ENCODE peak calls at places on chromosomes 3 and 15, in seven cellular contexts. One of them, this sample, is unnamed.

GRCh38 chr3:112640333-112640863 is 545 bp downstream of the CCDC80 start:
- DNase-seq in brain microvascular endothelial cell: peak; percentile 77
- DNase-seq in CD4-positive, alpha-beta T cell: no peak
- DNase-seq in upper lobe of right lung: no peak
- DNase-seq in breast epithelium: no peak
- DNase-seq in Peyer's patch: no peak
- DNase-seq in aorta: no peak
- DNase-seq in this sample: no peak

GRCh38 chr3:24548278-24548677 is 53.6 kb upstream of the THRB start:
- DNase-seq in brain microvascular endothelial cell: peak; percentile 7
- DNase-seq in CD4-positive, alpha-beta T cell: no peak
- DNase-seq in upper lobe of right lung: no peak
- DNase-seq in breast epithelium: no peak
- DNase-seq in Peyer's patch: no peak
- DNase-seq in aorta: no peak
- DNase-seq in this sample: no peak

GRCh38 chr3:187238239-187238638 is 41.0 kb downstream of the RTP1 start:
- DNase-seq in brain microvascular endothelial cell: no peak
- DNase-seq in CD4-positive, alpha-beta T cell: no peak
- DNase-seq in upper lobe of right lung: no peak
- DNase-seq in breast epithelium: no peak
- DNase-seq in Peyer's patch: no peak
- DNase-seq in aorta: no peak
- DNase-seq in this sample: no peak

GRCh38 chr15:42800731-42801474 is 64.0 kb upstream of the CDAN1 start:
- DNase-seq in brain microvascular endothelial cell: no peak
- DNase-seq in CD4-positive, alpha-beta T cell: no peak
- DNase-seq in upper lobe of right lung: no peak
- DNase-seq in breast epithelium: no peak
- DNase-seq in Peyer's patch: no peak
- DNase-seq in aorta: no peak
- DNase-seq in this sample: no peak

GRCh38 chr15:90701048-90701447 is 16.1 kb upstream of the BLM start:
- DNase-seq in brain microvascular endothelial cell: no peak
- DNase-seq in CD4-positive, alpha-beta T cell: no peak
- DNase-seq in upper lobe of right lung: no peak
- DNase-seq in breast epithelium: no peak
- DNase-seq in Peyer's patch: no peak
- DNase-seq in aorta: no peak
- DNase-seq in this sample: no peak

GRCh38 chr3:149352556-149352955 is 19.1 kb upstream of the TM4SF18 start:
- DNase-seq in brain microvascular endothelial cell: peak; percentile 66
- DNase-seq in CD4-positive, alpha-beta T cell: no peak
- DNase-seq in upper lobe of right lung: peak; percentile 84
- DNase-seq in breast epithelium: no peak
- DNase-seq in Peyer's patch: peak; percentile 70
- DNase-seq in aorta: peak; percentile 85
- DNase-seq in this sample: peak; percentile 66

GRCh38 chr3:152638707-152639450 is 196.1 kb upstream of the P2RY1 start:
- DNase-seq in brain microvascular endothelial cell: no peak
- DNase-seq in CD4-positive, alpha-beta T cell: no peak
- DNase-seq in upper lobe of right lung: no peak
- DNase-seq in breast epithelium: no peak
- DNase-seq in Peyer's patch: no peak
- DNase-seq in aorta: no peak
- DNase-seq in this sample: no peak

GRCh38 chr3:141094851-141095545 is 43.9 kb downstream of the SPSB4 start:
- DNase-seq in brain microvascular endothelial cell: peak; percentile 59
- DNase-seq in CD4-positive, alpha-beta T cell: no peak
- DNase-seq in upper lobe of right lung: no peak
- DNase-seq in breast epithelium: no peak
- DNase-seq in Peyer's patch: peak; percentile 60
- DNase-seq in aorta: peak; percentile 94
- DNase-seq in this sample: no peak

GRCh38 chr3:40118031-40118610 is 191.4 kb upstream of the EIF1B start:
- DNase-seq in brain microvascular endothelial cell: no peak
- DNase-seq in CD4-positive, alpha-beta T cell: no peak
- DNase-seq in upper lobe of right lung: no peak
- DNase-seq in breast epithelium: no peak
- DNase-seq in Peyer's patch: no peak
- DNase-seq in aorta: no peak
- DNase-seq in this sample: no peak

GRCh38 chr3:135125171-135125801 is 330.2 kb downstream of the EPHB1 start:
- DNase-seq in brain microvascular endothelial cell: peak; percentile 15
- DNase-seq in CD4-positive, alpha-beta T cell: no peak
- DNase-seq in upper lobe of right lung: no peak
- DNase-seq in breast epithelium: no peak
- DNase-seq in Peyer's patch: no peak
- DNase-seq in aorta: no peak
- DNase-seq in this sample: no peak

GRCh38 chr3:45017826-45018225 is 8.3 kb upstream of the CLEC3B start:
- DNase-seq in brain microvascular endothelial cell: no peak
- DNase-seq in CD4-positive, alpha-beta T cell: no peak
- DNase-seq in upper lobe of right lung: no peak
- DNase-seq in breast epithelium: no peak
- DNase-seq in Peyer's patch: no peak
- DNase-seq in aorta: no peak
- DNase-seq in this sample: no peak

GRCh38 chr15:35309886-35310285 is 224.8 kb upstream of the NANOGP8 start:
- DNase-seq in brain microvascular endothelial cell: peak; percentile 2
- DNase-seq in CD4-positive, alpha-beta T cell: no peak
- DNase-seq in upper lobe of right lung: no peak
- DNase-seq in breast epithelium: no peak
- DNase-seq in Peyer's patch: no peak
- DNase-seq in aorta: no peak
- DNase-seq in this sample: no peak

GRCh38 chr3:113223831-113224240 is 12.5 kb downstream of the BOC start:
- DNase-seq in brain microvascular endothelial cell: no peak
- DNase-seq in CD4-positive, alpha-beta T cell: no peak
- DNase-seq in upper lobe of right lung: no peak
- DNase-seq in breast epithelium: no peak
- DNase-seq in Peyer's patch: no peak
- DNase-seq in aorta: no peak
- DNase-seq in this sample: no peak

GRCh38 chr3:188950832-188951489 is 220.8 kb upstream of the TPRG1 start:
- DNase-seq in brain microvascular endothelial cell: peak; percentile 99
- DNase-seq in CD4-positive, alpha-beta T cell: no peak
- DNase-seq in upper lobe of right lung: peak; percentile 68
- DNase-seq in breast epithelium: no peak
- DNase-seq in Peyer's patch: peak; percentile 84
- DNase-seq in aorta: peak; percentile 86
- DNase-seq in this sample: peak; percentile 90
- H3K27ac ChIP-seq in brain microvascular endothelial cell: peak overlapping the region; percentile 97
- H3K27ac ChIP-seq in CD4-positive, alpha-beta T cell: no peak overlapping the region
- H3K27ac ChIP-seq in upper lobe of right lung: peak overlapping the region; percentile 97
- H3K27ac ChIP-seq in breast epithelium: peak overlapping the region; percentile 99
- H3K27ac ChIP-seq in Peyer's patch: peak overlapping the region; percentile 7
- H3K27ac ChIP-seq in aorta: peak overlapping the region; percentile 58
- H3K27ac ChIP-seq in this sample: peak overlapping the region; percentile 59

GRCh38 chr3:188242426-188243123 is 88.6 kb downstream of the LPP start:
- DNase-seq in brain microvascular endothelial cell: no peak
- DNase-seq in CD4-positive, alpha-beta T cell: no peak
- DNase-seq in upper lobe of right lung: no peak
- DNase-seq in breast epithelium: no peak
- DNase-seq in Peyer's patch: no peak
- DNase-seq in aorta: no peak
- DNase-seq in this sample: no peak

GRCh38 chr3:188239577-188239976 is 85.6 kb downstream of the LPP start:
- DNase-seq in brain microvascular endothelial cell: no peak
- DNase-seq in CD4-positive, alpha-beta T cell: no peak
- DNase-seq in upper lobe of right lung: no peak
- DNase-seq in breast epithelium: no peak
- DNase-seq in Peyer's patch: no peak
- DNase-seq in aorta: no peak
- DNase-seq in this sample: no peak

GRCh38 chr3:188241883-188242282 is 87.9 kb downstream of the LPP start:
- DNase-seq in brain microvascular endothelial cell: no peak
- DNase-seq in CD4-positive, alpha-beta T cell: no peak
- DNase-seq in upper lobe of right lung: no peak
- DNase-seq in breast epithelium: no peak
- DNase-seq in Peyer's patch: no peak
- DNase-seq in aorta: no peak
- DNase-seq in this sample: no peak

GRCh38 chr3:188240189-188240981 is 86.4 kb downstream of the LPP start:
- DNase-seq in brain microvascular endothelial cell: no peak
- DNase-seq in CD4-positive, alpha-beta T cell: no peak
- DNase-seq in upper lobe of right lung: no peak
- DNase-seq in breast epithelium: no peak
- DNase-seq in Peyer's patch: no peak
- DNase-seq in aorta: no peak
- DNase-seq in this sample: no peak

DNA sequence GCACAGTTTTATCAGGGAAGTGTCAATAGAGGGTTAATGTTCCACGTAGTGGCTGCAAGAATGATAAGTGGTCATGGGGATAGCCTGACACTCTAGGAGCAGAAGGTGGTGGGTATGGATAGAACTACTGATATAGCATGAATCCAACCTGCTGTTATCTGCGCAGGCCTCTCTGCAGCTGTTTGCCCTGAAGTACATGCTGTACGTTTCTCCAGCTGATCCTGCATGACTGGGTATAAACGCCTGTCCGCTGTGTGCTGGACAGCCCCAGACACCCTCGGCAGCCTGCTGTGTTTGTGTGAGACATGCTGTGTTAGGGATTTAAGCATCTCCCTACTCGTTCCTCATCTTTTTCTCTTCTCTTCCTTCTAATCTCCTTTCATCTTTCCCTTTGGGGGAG is 87.1 kb downstream of the LPP start:
- DNase-seq in brain microvascular endothelial cell: peak; percentile 73
- DNase-seq in CD4-positive, alpha-beta T cell: no peak
- DNase-seq in upper lobe of right lung: no peak
- DNase-seq in breast epithelium: no peak
- DNase-seq in Peyer's patch: no peak
- DNase-seq in aorta: no peak
- DNase-seq in this sample: peak; percentile 69
- H3K27ac ChIP-seq in brain microvascular endothelial cell: peak overlapping the region; percentile 6
- H3K27ac ChIP-seq in CD4-positive, alpha-beta T cell: no peak overlapping the region
- H3K27ac ChIP-seq in upper lobe of right lung: no peak overlapping the region
- H3K27ac ChIP-seq in breast epithelium: peak overlapping the region; percentile 27
- H3K27ac ChIP-seq in Peyer's patch: no peak overlapping the region
- H3K27ac ChIP-seq in aorta: no peak overlapping the region
- H3K27ac ChIP-seq in this sample: no peak overlapping the region

GRCh38 chr15:64070106-64070505 is 23.5 kb downstream of the CIAO2A start:
- DNase-seq in brain microvascular endothelial cell: no peak
- DNase-seq in CD4-positive, alpha-beta T cell: no peak
- DNase-seq in upper lobe of right lung: no peak
- DNase-seq in breast epithelium: no peak
- DNase-seq in Peyer's patch: no peak
- DNase-seq in aorta: no peak
- DNase-seq in this sample: no peak

GRCh38 chr15:64070965-64071851 is 22.4 kb downstream of the CIAO2A start:
- DNase-seq in brain microvascular endothelial cell: peak; percentile 86
- DNase-seq in CD4-positive, alpha-beta T cell: no peak
- DNase-seq in upper lobe of right lung: no peak
- DNase-seq in breast epithelium: no peak
- DNase-seq in Peyer's patch: peak; percentile 82
- DNase-seq in aorta: no peak
- DNase-seq in this sample: peak; percentile 61

GRCh38 chr15:64068133-64068532 is 21.8 kb upstream of the DAPK2 start:
- DNase-seq in brain microvascular endothelial cell: no peak
- DNase-seq in CD4-positive, alpha-beta T cell: no peak
- DNase-seq in upper lobe of right lung: no peak
- DNase-seq in breast epithelium: no peak
- DNase-seq in Peyer's patch: no peak
- DNase-seq in aorta: no peak
- DNase-seq in this sample: no peak

GRCh38 chr15:64072812-64073211 is 20.8 kb downstream of the CIAO2A start:
- DNase-seq in brain microvascular endothelial cell: no peak
- DNase-seq in CD4-positive, alpha-beta T cell: no peak
- DNase-seq in upper lobe of right lung: no peak
- DNase-seq in breast epithelium: no peak
- DNase-seq in Peyer's patch: no peak
- DNase-seq in aorta: no peak
- DNase-seq in this sample: no peak

DNA sequence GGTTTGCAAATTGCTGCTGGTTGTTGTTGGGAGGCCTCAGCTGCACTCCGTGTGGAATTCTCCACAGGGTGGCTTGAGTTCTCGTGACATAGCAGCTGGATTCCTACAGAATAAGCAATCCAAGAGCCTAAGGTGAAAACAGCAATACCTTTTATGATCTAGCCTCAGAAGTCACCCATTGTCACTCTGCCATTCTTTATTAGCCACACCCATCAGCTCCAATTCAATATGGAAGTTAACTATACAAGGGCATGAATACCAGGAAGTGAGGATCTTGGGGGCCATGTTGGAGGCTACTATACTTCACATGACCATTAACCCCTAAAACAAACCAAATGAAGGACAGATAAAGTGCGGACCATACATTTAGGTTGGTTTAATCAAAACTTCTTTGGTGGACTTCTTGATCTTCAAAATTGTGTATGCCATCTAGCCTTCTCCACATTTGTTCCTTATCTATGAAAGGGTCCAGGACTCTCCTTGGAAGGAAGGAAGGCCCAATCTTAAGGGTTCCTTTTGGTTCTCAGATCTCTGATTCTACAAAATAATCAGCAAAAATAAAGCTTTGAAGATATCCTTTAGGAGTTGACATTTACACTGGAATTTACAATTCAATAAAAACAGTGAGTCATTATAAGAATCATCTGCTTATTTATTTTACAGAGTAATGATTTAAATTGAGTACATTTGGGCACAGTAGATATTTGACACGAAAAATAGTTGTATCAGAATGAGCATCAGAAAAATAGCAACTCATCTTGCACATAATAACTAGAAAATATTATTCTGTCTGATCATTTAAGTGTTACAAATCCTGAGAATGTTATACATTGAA is 21.5 kb downstream of the CIAO2A start:
- DNase-seq in brain microvascular endothelial cell: no peak
- DNase-seq in CD4-positive, alpha-beta T cell: no peak
- DNase-seq in upper lobe of right lung: no peak
- DNase-seq in breast epithelium: no peak
- DNase-seq in Peyer's patch: no peak
- DNase-seq in aorta: no peak
- DNase-seq in this sample: no peak
- H3K27ac ChIP-seq in brain microvascular endothelial cell: peak overlapping the region; percentile 43
- H3K27ac ChIP-seq in CD4-positive, alpha-beta T cell: no peak overlapping the region
- H3K27ac ChIP-seq in upper lobe of right lung: peak overlapping the region; percentile 72
- H3K27ac ChIP-seq in breast epithelium: peak overlapping the region; percentile 88
- H3K27ac ChIP-seq in Peyer's patch: peak overlapping the region; percentile 4
- H3K27ac ChIP-seq in aorta: no peak overlapping the region
- H3K27ac ChIP-seq in this sample: peak overlapping the region; percentile 74

GRCh38 chr3:170159933-170160332 is 21.6 kb downstream of the PHC3 start:
- DNase-seq in brain microvascular endothelial cell: no peak
- DNase-seq in CD4-positive, alpha-beta T cell: no peak
- DNase-seq in upper lobe of right lung: no peak
- DNase-seq in breast epithelium: no peak
- DNase-seq in Peyer's patch: no peak
- DNase-seq in aorta: no peak
- DNase-seq in this sample: no peak

GRCh38 chr3:170162630-170163029 is 18.9 kb downstream of the PHC3 start:
- DNase-seq in brain microvascular endothelial cell: no peak
- DNase-seq in CD4-positive, alpha-beta T cell: no peak
- DNase-seq in upper lobe of right lung: no peak
- DNase-seq in breast epithelium: no peak
- DNase-seq in Peyer's patch: no peak
- DNase-seq in aorta: no peak
- DNase-seq in this sample: no peak

GRCh38 chr3:170163956-170164645 is 17.4 kb downstream of the PHC3 start:
- DNase-seq in brain microvascular endothelial cell: no peak
- DNase-seq in CD4-positive, alpha-beta T cell: no peak
- DNase-seq in upper lobe of right lung: no peak
- DNase-seq in breast epithelium: no peak
- DNase-seq in Peyer's patch: no peak
- DNase-seq in aorta: no peak
- DNase-seq in this sample: no peak

GRCh38 chr3:170159459-170159858 is 22.1 kb downstream of the PHC3 start:
- DNase-seq in brain microvascular endothelial cell: no peak
- DNase-seq in CD4-positive, alpha-beta T cell: no peak
- DNase-seq in upper lobe of right lung: no peak
- DNase-seq in breast epithelium: no peak
- DNase-seq in Peyer's patch: no peak
- DNase-seq in aorta: no peak
- DNase-seq in this sample: no peak

GRCh38 chr3:170162052-170162451 is 19.5 kb downstream of the PHC3 start:
- DNase-seq in brain microvascular endothelial cell: no peak
- DNase-seq in CD4-positive, alpha-beta T cell: no peak
- DNase-seq in upper lobe of right lung: no peak
- DNase-seq in breast epithelium: no peak
- DNase-seq in Peyer's patch: no peak
- DNase-seq in aorta: no peak
- DNase-seq in this sample: no peak
- H3K27ac ChIP-seq in brain microvascular endothelial cell: no peak overlapping the region
- H3K27ac ChIP-seq in CD4-positive, alpha-beta T cell: no peak overlapping the region
- H3K27ac ChIP-seq in upper lobe of right lung: no peak overlapping the region
- H3K27ac ChIP-seq in breast epithelium: no peak overlapping the region
- H3K27ac ChIP-seq in Peyer's patch: no peak overlapping the region
- H3K27ac ChIP-seq in aorta: no peak overlapping the region
- H3K27ac ChIP-seq in this sample: no peak overlapping the region